ENCODE peak calls at places on chromosomes 7 and 10, in ten cellular contexts. M is adrenal gland, O is T-cell, N is Calu3, S is H54, V is upper lobe of right lung, D is amniotic epithelial cell, Z is KG1, C is neural progenitor cell, G is AG04449. Q is an unnamed sample.
A peak's percentile ranks its signal among the peaks of the same experiment; 100 is the strongest.

GRCh38 chr10:62512732-62513475 is 138.7 kb downstream of the ZNF365 start:
- DNase-seq in M (no peak), O (no peak), N (peak; percentile 5), S (no peak), V (no peak), D (no peak), Z (no peak), C (no peak), G (no peak), Q (no peak)

GRCh38 chr7:98396768-98397167 is 4.1 kb downstream of the BAIAP2L1 start:
- DNase-seq in M (no peak), O (no peak), N (no peak), S (no peak), V (no peak), D (no peak), Z (no peak), C (no peak), G (no peak), Q (no peak)

GRCh38 chr7:123773499-123773898 is 24.7 kb upstream of the WASL start:
- DNase-seq in M (no peak), O (no peak), N (no peak), S (no peak), V (no peak), D (no peak), Z (no peak), C (no peak), G (no peak), Q (no peak)

GRCh38 chr7:38398725-38399321 is 125.4 kb upstream of the TARP start:
- DNase-seq in M (peak; percentile 61), O (peak; percentile 48), N (peak; percentile 72), S (peak; percentile 42), V (peak; percentile 74), D (peak; percentile 22), Z (peak; percentile 9), C (peak; percentile 74), G (no peak), Q (peak; percentile 25)

GRCh38 chr7:140597425-140597949 is 43.1 kb downstream of the DENND2A start:
- DNase-seq in M (no peak), O (no peak), N (no peak), S (no peak), V (peak; percentile 6), D (no peak), Z (no peak), C (no peak), G (no peak), Q (no peak)

GRCh38 chr7:113331155-113331898 is 213.0 kb upstream of the SMIM30 start:
- DNase-seq in M (no peak), O (no peak), N (no peak), S (no peak), V (no peak), D (no peak), Z (no peak), C (peak; percentile 85), G (no peak), Q (no peak)

GRCh38 chr7:132347858-132348257 is 228.4 kb downstream of the PLXNA4 start:
- DNase-seq in M (no peak), O (no peak), N (no peak), S (no peak), V (no peak), D (no peak), Z (no peak), C (peak; percentile 8), G (no peak), Q (no peak)

GRCh38 chr10:22681783-22682183 is 32.6 kb downstream of the PIP4K2A start:
- DNase-seq in M (no peak), O (peak; percentile 36), N (peak; percentile 19), S (peak; percentile 42), V (no peak), D (peak; percentile 76), Z (peak; percentile 38), C (no peak), G (no peak), Q (no peak)

GRCh38 chr10:9712393-9712792 is 1305.3 kb upstream of the CELF2 start:
- DNase-seq in M (no peak), O (no peak), N (no peak), S (no peak), V (no peak), D (no peak), Z (no peak), C (no peak), G (no peak), Q (no peak)

GRCh38 chr10:69965086-69965485 is 87.6 kb upstream of the MACROH2A2 start:
- DNase-seq in M (no peak), O (no peak), N (no peak), S (no peak), V (no peak), D (no peak), Z (no peak), C (no peak), G (no peak), Q (no peak)

GRCh38 chr7:22278660-22279059 is 78.3 kb downstream of the RAPGEF5 start:
- DNase-seq in M (no peak), O (no peak), N (no peak), S (no peak), V (no peak), D (no peak), Z (no peak), C (no peak), G (no peak), Q (no peak)

GRCh38 chr10:29537799-29538198 is 97.0 kb downstream of the SVIL start:
- DNase-seq in M (no peak), O (no peak), N (no peak), S (no peak), V (no peak), D (no peak), Z (no peak), C (no peak), G (no peak), Q (no peak)

GRCh38 chr7:147081117-147081516 is 964.5 kb downstream of the CNTNAP2 start:
- DNase-seq in M (no peak), O (no peak), N (no peak), S (no peak), V (no peak), D (no peak), Z (no peak), C (no peak), G (no peak), Q (no peak)

GRCh38 chr7:83469076-83469475 is 179.9 kb downstream of the SEMA3E start:
- DNase-seq in M (no peak), O (no peak), N (no peak), S (no peak), V (no peak), D (peak; percentile 57), Z (no peak), C (no peak), G (peak; percentile 14), Q (no peak)

GRCh38 chr10:7417103-7417623 is 6.3 kb upstream of the SFMBT2 start:
- DNase-seq in M (no peak), O (no peak), N (no peak), S (no peak), V (no peak), D (peak; percentile 63), Z (no peak), C (peak; percentile 20), G (peak; percentile 4), Q (no peak)

GRCh38 chr7:116616555-116617059 is 55.4 kb upstream of the MET start:
- DNase-seq in M (no peak), O (no peak), N (no peak), S (no peak), V (no peak), D (peak; percentile 50), Z (no peak), C (no peak), G (no peak), Q (no peak)